ENCODE peak calls at places on chromosomes 13 and 19, in ten cellular contexts. One of them, this sample, is unnamed.

GRCh38 chr19:34834513-34834912 is 61.5 kb upstream of the ZNF599 start:
- DNase-seq in transverse colon: no peak
- DNase-seq in heart left ventricle: no peak
- DNase-seq in lower leg skin: no peak
- DNase-seq in H1: no peak
- DNase-seq in GM12891: no peak
- DNase-seq in uterus: no peak
- DNase-seq in esophagus squamous epithelium: no peak
- DNase-seq in A549: no peak
- DNase-seq in body of pancreas: no peak
- DNase-seq in this sample: no peak

GRCh38 chr19:1355258-1355973 is 28.3 kb upstream of the NDUFS7 start:
- DNase-seq in transverse colon: no peak
- DNase-seq in heart left ventricle: no peak
- DNase-seq in lower leg skin: no peak
- DNase-seq in H1: no peak
- DNase-seq in GM12891: no peak
- DNase-seq in uterus: peak
- DNase-seq in esophagus squamous epithelium: no peak
- DNase-seq in A549: no peak
- DNase-seq in body of pancreas: no peak
- DNase-seq in this sample: peak

GRCh38 chr13:56886398-56886797 is 254.3 kb upstream of the PRR20A start:
- DNase-seq in transverse colon: no peak
- DNase-seq in heart left ventricle: no peak
- DNase-seq in lower leg skin: no peak
- DNase-seq in H1: no peak
- DNase-seq in GM12891: no peak
- DNase-seq in uterus: no peak
- DNase-seq in esophagus squamous epithelium: no peak
- DNase-seq in A549: no peak
- DNase-seq in body of pancreas: no peak
- DNase-seq in this sample: no peak

GRCh38 chr13:113493315-113493951 is 2.9 kb upstream of the DCUN1D2 start:
- DNase-seq in transverse colon: no peak
- DNase-seq in heart left ventricle: no peak
- DNase-seq in lower leg skin: no peak
- DNase-seq in H1: no peak
- DNase-seq in GM12891: no peak
- DNase-seq in uterus: no peak
- DNase-seq in esophagus squamous epithelium: no peak
- DNase-seq in A549: peak
- DNase-seq in body of pancreas: peak
- DNase-seq in this sample: peak

GRCh38 chr19:18422530-18423191 is 3.5 kb downstream of the SSBP4 start:
- DNase-seq in transverse colon: no peak
- DNase-seq in heart left ventricle: no peak
- DNase-seq in lower leg skin: no peak
- DNase-seq in H1: no peak
- DNase-seq in GM12891: no peak
- DNase-seq in uterus: no peak
- DNase-seq in esophagus squamous epithelium: no peak
- DNase-seq in A549: no peak
- DNase-seq in body of pancreas: peak
- DNase-seq in this sample: no peak

GRCh38 chr19:48962029-48962848 is 2.9 kb upstream of the FTL start:
- DNase-seq in transverse colon: peak
- DNase-seq in heart left ventricle: peak
- DNase-seq in lower leg skin: peak
- DNase-seq in H1: no peak
- DNase-seq in GM12891: peak
- DNase-seq in uterus: no peak
- DNase-seq in esophagus squamous epithelium: no peak
- DNase-seq in A549: peak
- DNase-seq in body of pancreas: peak
- DNase-seq in this sample: peak

GRCh38 chr19:58356236-58356970 is 3.1 kb upstream of the A1BG start:
- DNase-seq in transverse colon: no peak
- DNase-seq in heart left ventricle: no peak
- DNase-seq in lower leg skin: no peak
- DNase-seq in H1: no peak
- DNase-seq in GM12891: no peak
- DNase-seq in uterus: no peak
- DNase-seq in esophagus squamous epithelium: no peak
- DNase-seq in A549: no peak
- DNase-seq in body of pancreas: no peak
- DNase-seq in this sample: no peak

GRCh38 chr13:113996081-113996911 is 22.4 kb upstream of the C13orf46 start:
- DNase-seq in transverse colon: no peak
- DNase-seq in heart left ventricle: no peak
- DNase-seq in lower leg skin: no peak
- DNase-seq in H1: no peak
- DNase-seq in GM12891: no peak
- DNase-seq in uterus: no peak
- DNase-seq in esophagus squamous epithelium: no peak
- DNase-seq in A549: no peak
- DNase-seq in body of pancreas: no peak
- DNase-seq in this sample: no peak

DNA sequence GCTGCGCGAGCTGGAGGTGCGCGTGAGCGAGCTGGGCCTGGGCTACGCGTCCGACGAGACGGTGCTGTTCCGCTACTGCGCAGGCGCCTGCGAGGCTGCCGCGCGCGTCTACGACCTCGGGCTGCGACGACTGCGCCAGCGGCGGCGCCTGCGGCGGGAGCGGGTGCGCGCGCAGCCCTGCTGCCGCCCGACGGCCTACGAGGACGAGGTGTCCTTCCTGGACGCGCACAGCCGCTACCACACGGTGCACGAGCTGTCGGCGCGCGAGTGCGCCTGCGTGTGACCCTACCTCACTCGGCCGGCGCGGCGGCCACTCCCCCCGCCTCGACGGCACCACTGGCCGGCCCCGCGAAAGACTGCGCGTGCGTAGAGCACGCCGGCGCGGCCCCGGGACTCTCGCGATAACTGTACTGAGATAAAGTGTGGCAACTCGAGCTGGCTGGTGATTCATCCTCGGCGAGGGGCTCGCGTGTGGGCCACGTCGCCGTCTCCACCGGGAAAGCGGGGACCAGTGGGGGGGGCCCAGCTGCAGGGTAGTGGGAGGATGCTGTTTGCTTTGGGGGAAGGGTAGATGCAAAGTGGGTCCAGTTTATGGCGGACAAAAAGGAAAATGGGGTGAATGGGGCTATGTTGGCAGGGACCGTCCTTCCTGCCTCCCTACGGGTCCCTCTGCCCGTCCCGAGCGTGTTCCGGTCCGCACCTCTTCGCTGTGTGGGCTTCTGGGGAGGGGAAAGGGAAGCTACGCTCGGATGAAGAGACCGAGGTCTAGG is 11.4 kb downstream of the FUT6 start:
- DNase-seq in transverse colon: peak
- DNase-seq in heart left ventricle: peak
- DNase-seq in lower leg skin: peak
- DNase-seq in H1: peak
- DNase-seq in GM12891: peak
- DNase-seq in uterus: peak
- DNase-seq in esophagus squamous epithelium: peak
- DNase-seq in A549: peak
- DNase-seq in body of pancreas: peak
- DNase-seq in this sample: peak
- TF ChIP-seq POLR2A in transverse colon: peak
- TF ChIP-seq POLR2A in heart left ventricle: no peak
- TF ChIP-seq POLR2A in lower leg skin: no peak
- TF ChIP-seq POLR2A in H1: peak
- TF ChIP-seq POLR2A in GM12891: peak
- TF ChIP-seq POLR2A in uterus: peak
- TF ChIP-seq POLR2A in esophagus squamous epithelium: no peak
- TF ChIP-seq POLR2A in A549: peak
- TF ChIP-seq POLR2A in body of pancreas: peak
- TF ChIP-seq POLR2A in this sample: peak

DNA sequence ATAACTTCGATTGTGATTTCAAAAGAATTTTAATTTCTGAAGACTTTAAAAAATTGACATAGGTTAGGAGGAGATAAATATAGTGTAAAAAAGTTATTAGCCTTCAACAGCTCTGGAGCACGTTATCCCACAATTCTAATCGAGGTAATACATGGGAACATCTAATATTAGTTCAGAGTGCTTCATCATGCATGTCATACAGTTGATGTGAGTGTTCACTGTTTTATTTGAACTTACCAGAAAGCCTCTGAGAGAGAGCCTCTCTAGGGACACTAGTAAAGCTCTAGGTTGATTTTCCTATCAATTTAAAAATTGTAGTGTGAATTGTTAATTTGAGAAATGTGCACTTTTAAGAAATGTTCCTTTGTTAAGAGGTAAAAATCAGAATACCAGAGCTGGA is 140.4 kb downstream of the LMO7 start:
- DNase-seq in transverse colon: no peak
- DNase-seq in heart left ventricle: no peak
- DNase-seq in lower leg skin: no peak
- DNase-seq in H1: no peak
- DNase-seq in GM12891: no peak
- DNase-seq in uterus: no peak
- DNase-seq in esophagus squamous epithelium: no peak
- DNase-seq in A549: no peak
- DNase-seq in body of pancreas: no peak
- DNase-seq in this sample: no peak
- TF ChIP-seq POLR2A in transverse colon: no peak
- TF ChIP-seq POLR2A in heart left ventricle: no peak
- TF ChIP-seq POLR2A in lower leg skin: no peak
- TF ChIP-seq POLR2A in H1: no peak
- TF ChIP-seq POLR2A in GM12891: no peak
- TF ChIP-seq POLR2A in uterus: no peak
- TF ChIP-seq POLR2A in esophagus squamous epithelium: no peak
- TF ChIP-seq POLR2A in A549: no peak
- TF ChIP-seq POLR2A in body of pancreas: no peak
- TF ChIP-seq POLR2A in this sample: no peak

DNA sequence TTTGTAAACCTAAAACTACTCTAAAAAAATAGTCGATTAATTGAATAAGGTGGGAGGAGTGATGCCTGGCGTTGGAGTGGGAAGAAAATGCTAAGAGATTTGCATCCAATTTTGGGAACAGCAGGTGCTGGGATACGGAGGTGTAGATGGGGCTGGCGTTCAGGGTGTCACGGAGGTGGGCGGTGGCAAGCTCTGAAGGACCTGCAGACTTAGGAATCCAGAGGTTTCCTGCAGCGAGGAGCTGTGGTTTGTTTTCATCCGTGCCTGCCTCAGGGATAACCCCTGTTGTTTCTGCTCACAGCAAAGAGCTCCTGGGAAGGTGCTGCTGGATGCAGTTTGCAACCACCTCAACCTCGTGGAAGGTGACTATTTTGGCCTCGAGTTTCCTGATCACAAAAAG is 166.4 kb upstream of the RNF113B start:
- DNase-seq in transverse colon: no peak
- DNase-seq in heart left ventricle: no peak
- DNase-seq in lower leg skin: no peak
- DNase-seq in H1: no peak
- DNase-seq in GM12891: no peak
- DNase-seq in uterus: no peak
- DNase-seq in esophagus squamous epithelium: no peak
- DNase-seq in A549: no peak
- DNase-seq in body of pancreas: no peak
- DNase-seq in this sample: no peak
- TF ChIP-seq POLR2A in transverse colon: no peak
- TF ChIP-seq POLR2A in heart left ventricle: no peak
- TF ChIP-seq POLR2A in lower leg skin: no peak
- TF ChIP-seq POLR2A in H1: no peak
- TF ChIP-seq POLR2A in GM12891: no peak
- TF ChIP-seq POLR2A in uterus: no peak
- TF ChIP-seq POLR2A in esophagus squamous epithelium: no peak
- TF ChIP-seq POLR2A in A549: no peak
- TF ChIP-seq POLR2A in body of pancreas: no peak
- TF ChIP-seq POLR2A in this sample: no peak

GRCh38 chr19:54429545-54430227 is 14.4 kb downstream of the TTYH1 start:
- DNase-seq in transverse colon: no peak
- DNase-seq in heart left ventricle: no peak
- DNase-seq in lower leg skin: no peak
- DNase-seq in H1: no peak
- DNase-seq in GM12891: no peak
- DNase-seq in uterus: no peak
- DNase-seq in esophagus squamous epithelium: no peak
- DNase-seq in A549: no peak
- DNase-seq in body of pancreas: no peak
- DNase-seq in this sample: no peak

GRCh38 chr19:54429176-54429495 is 13.9 kb downstream of the TTYH1 start:
- DNase-seq in transverse colon: no peak
- DNase-seq in heart left ventricle: no peak
- DNase-seq in lower leg skin: no peak
- DNase-seq in H1: no peak
- DNase-seq in GM12891: no peak
- DNase-seq in uterus: no peak
- DNase-seq in esophagus squamous epithelium: no peak
- DNase-seq in A549: no peak
- DNase-seq in body of pancreas: no peak
- DNase-seq in this sample: no peak

GRCh38 chr19:54427586-54427985 is 12.3 kb downstream of the TTYH1 start:
- DNase-seq in transverse colon: no peak
- DNase-seq in heart left ventricle: no peak
- DNase-seq in lower leg skin: no peak
- DNase-seq in H1: no peak
- DNase-seq in GM12891: no peak
- DNase-seq in uterus: no peak
- DNase-seq in esophagus squamous epithelium: no peak
- DNase-seq in A549: no peak
- DNase-seq in body of pancreas: no peak
- DNase-seq in this sample: no peak

GRCh38 chr19:54430306-54431254 is 15.3 kb downstream of the TTYH1 start:
- DNase-seq in transverse colon: peak
- DNase-seq in heart left ventricle: peak
- DNase-seq in lower leg skin: no peak
- DNase-seq in H1: no peak
- DNase-seq in GM12891: no peak
- DNase-seq in uterus: no peak
- DNase-seq in esophagus squamous epithelium: no peak
- DNase-seq in A549: no peak
- DNase-seq in body of pancreas: peak
- DNase-seq in this sample: peak

DNA sequence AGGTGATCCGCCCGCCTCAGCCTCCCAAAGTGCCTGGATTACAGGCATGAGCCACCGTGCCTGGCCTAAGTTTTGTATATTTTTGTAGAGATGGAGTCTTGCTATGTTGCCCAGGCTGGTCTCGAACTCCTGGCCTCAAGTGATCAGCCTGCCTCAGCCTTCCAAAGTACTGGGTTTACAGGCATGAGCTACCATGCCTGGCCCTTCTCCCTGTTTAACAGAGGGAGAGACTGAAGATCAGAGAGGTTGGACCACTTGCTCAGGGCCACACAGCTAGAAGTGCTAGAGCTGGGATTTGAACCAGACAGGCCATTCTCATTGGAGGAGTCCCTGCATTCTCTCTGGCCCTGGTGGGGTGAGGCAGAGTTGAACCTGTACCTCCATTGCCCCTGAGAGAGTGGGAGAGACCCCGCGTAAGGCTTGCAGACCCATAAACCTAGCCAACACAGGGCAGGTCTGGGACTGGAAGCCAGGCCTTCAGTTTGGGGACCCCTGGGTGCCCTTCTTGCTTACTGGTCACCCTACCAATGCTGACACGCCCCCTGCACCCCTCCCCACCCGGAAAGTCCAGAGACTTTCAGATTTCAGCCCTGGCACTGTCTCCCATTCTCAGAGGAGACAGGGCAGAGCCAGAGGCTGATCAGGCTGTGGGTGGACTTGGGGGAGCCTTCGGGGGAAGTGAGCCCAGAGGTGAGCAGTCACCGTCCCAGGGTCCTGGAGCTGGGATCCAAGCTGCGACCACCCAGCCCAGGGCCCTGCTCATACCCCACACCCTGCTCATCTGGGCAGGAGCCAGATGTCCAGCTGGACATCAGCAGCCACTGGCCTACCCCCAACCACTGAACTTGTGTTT is 13.3 kb downstream of the TTYH1 start:
- DNase-seq in transverse colon: no peak
- DNase-seq in heart left ventricle: no peak
- DNase-seq in lower leg skin: no peak
- DNase-seq in H1: no peak
- DNase-seq in GM12891: no peak
- DNase-seq in uterus: no peak
- DNase-seq in esophagus squamous epithelium: no peak
- DNase-seq in A549: no peak
- DNase-seq in body of pancreas: no peak
- DNase-seq in this sample: no peak
- TF ChIP-seq POLR2A in transverse colon: no peak
- TF ChIP-seq POLR2A in heart left ventricle: no peak
- TF ChIP-seq POLR2A in lower leg skin: no peak
- TF ChIP-seq POLR2A in H1: no peak
- TF ChIP-seq POLR2A in GM12891: no peak
- TF ChIP-seq POLR2A in uterus: no peak
- TF ChIP-seq POLR2A in esophagus squamous epithelium: no peak
- TF ChIP-seq POLR2A in A549: no peak
- TF ChIP-seq POLR2A in body of pancreas: no peak
- TF ChIP-seq POLR2A in this sample: no peak

This sample was measured in erythroblast.